ENCODE peak calls at places on chromosomes 2 and 18, in six cellular contexts. One of them, this sample, is unnamed.
A peak's percentile ranks its signal among the peaks of the same experiment; 100 is the strongest.

GRCh38 chr2:153986488-153987229 is 114.9 kb downstream of the GALNT13 start:
- DNase-seq in kidney: no peak
- DNase-seq in AG04450: no peak
- DNase-seq in pancreas: no peak
- DNase-seq in upper lobe of right lung: no peak
- DNase-seq in colonic mucosa: no peak
- DNase-seq in this sample: no peak

GRCh38 chr2:216216951-216217903 is 108.1 kb downstream of the XRCC5 start:
- DNase-seq in colonic mucosa: no peak
- DNase-seq in kidney: no peak
- DNase-seq in AG04450: peak; percentile 23
- DNase-seq in pancreas: no peak
- DNase-seq in upper lobe of right lung: no peak
- DNase-seq in this sample: no peak

GRCh38 chr2:58228272-58228671 is 12.9 kb downstream of the FANCL start:
- DNase-seq in pancreas: no peak
- DNase-seq in kidney: no peak
- DNase-seq in AG04450: no peak
- DNase-seq in upper lobe of right lung: no peak
- DNase-seq in colonic mucosa: no peak
- DNase-seq in this sample: no peak

GRCh38 chr2:43898134-43898957 is 59.6 kb downstream of the ABCG8 start:
- DNase-seq in AG04450: no peak
- DNase-seq in colonic mucosa: peak; percentile 32
- DNase-seq in upper lobe of right lung: peak; percentile 72
- DNase-seq in pancreas: peak; percentile 59
- DNase-seq in kidney: no peak
- DNase-seq in this sample: no peak

GRCh38 chr2:196249171-196249570 is 77.8 kb upstream of the STK17B start:
- DNase-seq in AG04450: peak; percentile 72
- DNase-seq in pancreas: no peak
- DNase-seq in kidney: no peak
- DNase-seq in colonic mucosa: no peak
- DNase-seq in upper lobe of right lung: no peak
- DNase-seq in this sample: no peak

GRCh38 chr2:179104736-179105135 is 54.8 kb upstream of the CCDC141 start:
- DNase-seq in colonic mucosa: no peak
- DNase-seq in upper lobe of right lung: no peak
- DNase-seq in pancreas: no peak
- DNase-seq in AG04450: no peak
- DNase-seq in kidney: no peak
- DNase-seq in this sample: no peak

GRCh38 chr2:124272442-124272841 is 247.4 kb downstream of the CNTNAP5 start:
- DNase-seq in colonic mucosa: no peak
- DNase-seq in upper lobe of right lung: no peak
- DNase-seq in pancreas: no peak
- DNase-seq in kidney: no peak
- DNase-seq in AG04450: no peak
- DNase-seq in this sample: no peak

GRCh38 chr2:79855264-79856006 is 342.6 kb downstream of the CTNNA2 start:
- DNase-seq in upper lobe of right lung: no peak
- DNase-seq in pancreas: no peak
- DNase-seq in colonic mucosa: peak; percentile 21
- DNase-seq in AG04450: no peak
- DNase-seq in kidney: no peak
- DNase-seq in this sample: no peak

GRCh38 chr2:178397002-178397605 is 53.9 kb downstream of the PRKRA start:
- DNase-seq in AG04450: no peak
- DNase-seq in pancreas: no peak
- DNase-seq in kidney: no peak
- DNase-seq in colonic mucosa: no peak
- DNase-seq in upper lobe of right lung: no peak
- DNase-seq in this sample: no peak

GRCh38 chr2:151379191-151379590 is 21.8 kb downstream of the TNFAIP6 start:
- DNase-seq in colonic mucosa: no peak
- DNase-seq in AG04450: no peak
- DNase-seq in kidney: no peak
- DNase-seq in pancreas: no peak
- DNase-seq in upper lobe of right lung: no peak
- DNase-seq in this sample: no peak

GRCh38 chr2:1454346-1454745 is 41.1 kb downstream of the TPO start:
- DNase-seq in kidney: no peak
- DNase-seq in upper lobe of right lung: no peak
- DNase-seq in AG04450: no peak
- DNase-seq in colonic mucosa: no peak
- DNase-seq in pancreas: no peak
- DNase-seq in this sample: no peak

GRCh38 chr2:40192864-40193669 is 258.8 kb downstream of the SLC8A1 start:
- DNase-seq in colonic mucosa: no peak
- DNase-seq in AG04450: no peak
- DNase-seq in kidney: no peak
- DNase-seq in upper lobe of right lung: no peak
- DNase-seq in pancreas: no peak
- DNase-seq in this sample: no peak

GRCh38 chr18:46156124-46156745 is 52.0 kb downstream of the HAUS1 start:
- DNase-seq in kidney: no peak
- DNase-seq in upper lobe of right lung: no peak
- DNase-seq in AG04450: no peak
- DNase-seq in colonic mucosa: no peak
- DNase-seq in pancreas: no peak
- DNase-seq in this sample: no peak

GRCh38 chr2:173355132-173355865 is 627 bp downstream of the CDCA7 start:
- DNase-seq in pancreas: peak; percentile 44
- DNase-seq in AG04450: peak; percentile 24
- DNase-seq in kidney: peak; percentile 66
- DNase-seq in upper lobe of right lung: peak; percentile 71
- DNase-seq in colonic mucosa: peak; percentile 63
- DNase-seq in this sample: no peak

GRCh38 chr18:58045265-58046086 is 1.4 kb downstream of the NEDD4L start:
- DNase-seq in pancreas: peak; percentile 85
- DNase-seq in kidney: peak; percentile 87
- DNase-seq in colonic mucosa: peak; percentile 83
- DNase-seq in AG04450: no peak
- DNase-seq in upper lobe of right lung: peak; percentile 90
- DNase-seq in this sample: no peak

GRCh38 chr2:128788636-128789220 is 470.1 kb upstream of the HS6ST1 start:
- DNase-seq in AG04450: no peak
- DNase-seq in kidney: no peak
- DNase-seq in upper lobe of right lung: no peak
- DNase-seq in pancreas: no peak
- DNase-seq in colonic mucosa: peak; percentile 7
- DNase-seq in this sample: peak; percentile 26

GRCh38 chr18:34707670-34708069 is 2.4 kb upstream of the DTNA start:
- DNase-seq in AG04450: peak; percentile 82
- DNase-seq in colonic mucosa: no peak
- DNase-seq in kidney: no peak
- DNase-seq in upper lobe of right lung: no peak
- DNase-seq in pancreas: no peak
- DNase-seq in this sample: peak; percentile 81

GRCh38 chr2:185644828-185645227 is 93.8 kb upstream of the FSIP2 start:
- DNase-seq in kidney: no peak
- DNase-seq in upper lobe of right lung: no peak
- DNase-seq in AG04450: no peak
- DNase-seq in colonic mucosa: no peak
- DNase-seq in pancreas: no peak
- DNase-seq in this sample: no peak

GRCh38 chr2:6167592-6168138 is 475.5 kb downstream of the SOX11 start:
- DNase-seq in colonic mucosa: no peak
- DNase-seq in kidney: no peak
- DNase-seq in pancreas: peak; percentile 51
- DNase-seq in AG04450: no peak
- DNase-seq in upper lobe of right lung: no peak
- DNase-seq in this sample: no peak

GRCh38 chr2:219688560-219689445 is 61.4 kb downstream of the SLC4A3 start:
- DNase-seq in AG04450: no peak
- DNase-seq in colonic mucosa: no peak
- DNase-seq in pancreas: no peak
- DNase-seq in upper lobe of right lung: no peak
- DNase-seq in kidney: peak; percentile 79
- DNase-seq in this sample: no peak

GRCh38 chr2:26982102-26982742 is 11.8 kb downstream of the MAPRE3 start:
- DNase-seq in colonic mucosa: peak; percentile 87
- DNase-seq in kidney: no peak
- DNase-seq in upper lobe of right lung: peak; percentile 74
- DNase-seq in pancreas: peak; percentile 82
- DNase-seq in AG04450: no peak
- DNase-seq in this sample: peak; percentile 90

GRCh38 chr2:55102056-55102812 is 52.0 kb upstream of the RTN4 start:
- DNase-seq in pancreas: no peak
- DNase-seq in AG04450: peak; percentile 77
- DNase-seq in upper lobe of right lung: no peak
- DNase-seq in kidney: no peak
- DNase-seq in colonic mucosa: no peak
- DNase-seq in this sample: no peak

GRCh38 chr2:134367915-134368911 is 114.3 kb downstream of the MGAT5 start:
- DNase-seq in AG04450: peak; percentile 30
- DNase-seq in kidney: no peak
- DNase-seq in colonic mucosa: no peak
- DNase-seq in pancreas: no peak
- DNase-seq in upper lobe of right lung: no peak
- DNase-seq in this sample: no peak

GRCh38 chr2:127735537-127736399 is 34.5 kb downstream of the SFT2D3 start:
- DNase-seq in upper lobe of right lung: no peak
- DNase-seq in kidney: no peak
- DNase-seq in colonic mucosa: no peak
- DNase-seq in AG04450: no peak
- DNase-seq in pancreas: no peak
- DNase-seq in this sample: no peak

GRCh38 chr2:179139506-179139905 is 89.6 kb upstream of the CCDC141 start:
- DNase-seq in colonic mucosa: no peak
- DNase-seq in AG04450: no peak
- DNase-seq in pancreas: no peak
- DNase-seq in kidney: no peak
- DNase-seq in upper lobe of right lung: no peak
- DNase-seq in this sample: no peak

GRCh38 chr2:236174608-236175001 is 6.4 kb upstream of the GBX2 start:
- DNase-seq in pancreas: no peak
- DNase-seq in AG04450: no peak
- DNase-seq in upper lobe of right lung: no peak
- DNase-seq in kidney: no peak
- DNase-seq in colonic mucosa: no peak
- DNase-seq in this sample: no peak

GRCh38 chr2:5549061-5549601 is 143.1 kb upstream of the SOX11 start:
- DNase-seq in kidney: no peak
- DNase-seq in pancreas: no peak
- DNase-seq in AG04450: peak; percentile 15
- DNase-seq in upper lobe of right lung: no peak
- DNase-seq in colonic mucosa: no peak
- DNase-seq in this sample: no peak

DNA sequence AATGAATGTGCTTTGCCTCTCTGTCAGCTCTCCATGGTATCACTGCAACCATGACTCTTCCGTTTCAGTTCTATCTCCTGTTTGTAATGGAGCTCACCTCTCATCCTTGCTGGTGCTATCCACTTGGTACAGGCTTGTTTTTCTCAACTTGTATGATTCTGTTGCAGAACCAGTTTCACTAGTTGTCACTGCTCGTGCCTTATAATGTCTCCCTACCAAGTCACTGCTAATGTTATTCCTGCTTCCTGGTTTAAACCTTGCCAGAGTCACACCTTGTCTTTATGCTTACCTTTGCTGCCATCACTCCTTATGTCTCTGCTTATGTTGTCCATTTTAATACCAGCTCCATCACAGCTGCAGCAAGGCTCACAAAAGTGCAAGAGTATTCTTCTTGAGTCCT is 1191.0 kb upstream of the LRRTM1 start:
- DNase-seq in pancreas: no peak
- DNase-seq in AG04450: no peak
- DNase-seq in kidney: no peak
- DNase-seq in colonic mucosa: no peak
- DNase-seq in upper lobe of right lung: no peak
- DNase-seq in this sample: no peak
- H3K9me3 ChIP-seq in pancreas: no peaks in the 10 kb centered on the region
- H3K9me3 ChIP-seq in AG04450: no peaks in the 10 kb centered on the region
- H3K9me3 ChIP-seq in kidney: no peaks in the 10 kb centered on the region
- H3K9me3 ChIP-seq in colonic mucosa: no peaks in the 10 kb centered on the region
- H3K9me3 ChIP-seq in upper lobe of right lung: no peaks in the 10 kb centered on the region
- H3K9me3 ChIP-seq in this sample: no peaks in the 10 kb centered on the region

GRCh38 chr2:3420076-3420848 is 40.8 kb downstream of the TRAPPC12 start:
- DNase-seq in upper lobe of right lung: no peak
- DNase-seq in kidney: no peak
- DNase-seq in pancreas: no peak
- DNase-seq in AG04450: no peak
- DNase-seq in colonic mucosa: no peak
- DNase-seq in this sample: no peak
- H3K27ac ChIP-seq in upper lobe of right lung: no peak overlapping the region
- H3K27ac ChIP-seq in kidney: no peak overlapping the region
- H3K27ac ChIP-seq in pancreas: no peak overlapping the region
- H3K27ac ChIP-seq in AG04450: no peak overlapping the region
- H3K27ac ChIP-seq in colonic mucosa: no peak overlapping the region
- H3K27ac ChIP-seq in this sample: no peak overlapping the region

DNA sequence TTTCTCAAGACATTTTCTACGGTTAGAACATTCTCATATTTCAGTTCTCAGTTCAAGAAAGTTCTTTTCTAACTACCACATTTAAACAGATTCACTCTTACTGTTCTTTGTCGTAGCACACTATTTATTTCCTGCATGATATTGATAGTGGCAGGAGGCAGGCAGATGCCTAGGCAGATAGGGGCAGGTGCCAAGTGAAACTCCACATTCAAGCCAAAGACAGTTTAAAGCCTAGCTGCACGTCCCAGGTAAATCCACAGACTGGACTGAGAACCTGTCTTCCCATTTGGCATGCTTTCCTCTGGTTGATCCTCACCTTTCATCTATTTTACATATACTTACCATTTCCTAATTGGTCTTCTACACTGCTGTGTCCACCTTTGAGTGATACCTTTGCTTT is 359.3 kb downstream of the TMX3 start:
- DNase-seq in upper lobe of right lung: no peak
- DNase-seq in AG04450: no peak
- DNase-seq in colonic mucosa: no peak
- DNase-seq in pancreas: no peak
- DNase-seq in kidney: no peak
- DNase-seq in this sample: no peak
- H3K9me3 ChIP-seq in upper lobe of right lung: peaks cover 9% of the 10 kb centered on the region
- H3K9me3 ChIP-seq in AG04450: peaks cover 9% of the 10 kb centered on the region
- H3K9me3 ChIP-seq in colonic mucosa: no peaks in the 10 kb centered on the region
- H3K9me3 ChIP-seq in pancreas: no peaks in the 10 kb centered on the region
- H3K9me3 ChIP-seq in kidney: no peaks in the 10 kb centered on the region
- H3K9me3 ChIP-seq in this sample: no peaks in the 10 kb centered on the region

DNA sequence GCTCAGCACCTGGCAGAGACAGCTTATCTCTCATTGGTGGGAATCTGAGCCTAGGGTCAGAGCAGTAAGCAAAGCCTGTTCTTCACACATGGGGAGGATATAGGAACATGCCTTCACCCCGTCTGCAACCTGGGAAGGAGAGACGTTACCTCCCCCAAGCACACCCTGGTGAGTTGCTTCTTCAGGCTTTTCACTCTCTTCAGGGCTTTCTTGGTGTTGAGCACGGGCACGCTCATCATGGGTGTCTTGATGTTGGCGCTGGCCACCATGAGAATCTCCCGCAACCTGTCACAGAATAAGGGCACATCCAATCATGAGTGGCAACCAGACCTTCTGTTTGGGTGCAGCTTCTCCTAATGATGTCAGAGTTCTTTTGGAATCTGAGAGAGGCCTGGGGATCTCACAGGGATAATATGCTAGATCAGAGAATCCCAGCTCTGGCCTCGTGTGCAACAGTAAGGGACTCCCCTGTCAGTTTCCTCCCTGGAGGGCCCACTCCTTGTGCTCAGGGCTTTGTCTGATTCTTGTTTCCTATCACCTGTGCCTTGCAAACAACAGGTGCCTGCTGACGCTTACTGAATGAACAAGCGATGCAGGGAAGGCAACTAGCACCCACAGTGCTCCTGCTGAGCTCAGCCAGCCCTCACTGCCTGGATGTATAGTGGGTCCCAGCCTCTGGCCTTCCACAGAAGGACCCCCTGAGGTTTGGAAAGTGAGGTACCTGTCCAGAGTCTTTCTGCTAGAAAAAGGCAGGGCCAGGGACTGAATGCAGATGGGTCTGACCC is 66.3 kb downstream of the POLR1A start:
- DNase-seq in colonic mucosa: no peak
- DNase-seq in AG04450: no peak
- DNase-seq in pancreas: no peak
- DNase-seq in upper lobe of right lung: peak; percentile 31
- DNase-seq in kidney: no peak
- DNase-seq in this sample: peak; percentile 53
- H3K27ac ChIP-seq in colonic mucosa: no peak overlapping the region
- H3K27ac ChIP-seq in AG04450: no peak overlapping the region
- H3K27ac ChIP-seq in pancreas: no peak overlapping the region
- H3K27ac ChIP-seq in upper lobe of right lung: peak overlapping the region; percentile 91
- H3K27ac ChIP-seq in kidney: peak overlapping the region; percentile 94
- H3K27ac ChIP-seq in this sample: no peak overlapping the region